ENCODE peak calls at places on chromosomes 1 and 21, in five cellular contexts. G, U, E, S and P are unnamed samples.

GRCh38 chr1:8456306-8456912 is 138.5 kb downstream of the SLC45A1 start:
- DNase-seq in G (no peak), U (peak), E (no peak), S (no peak), P (peak)

GRCh38 chr21:44632067-44632466 is 5.1 kb upstream of the KRTAP10-10 start:
- DNase-seq in G (no peak), U (no peak), E (no peak), S (no peak), P (no peak)

GRCh38 chr1:28815533-28815932 is 3.6 kb downstream of the OPRD1 start:
- DNase-seq in G (no peak), U (no peak), E (no peak), S (no peak), P (no peak)

GRCh38 chr1:6859415-6860343 is 74.4 kb downstream of the CAMTA1 start:
- DNase-seq in G (no peak), U (peak), E (no peak), S (no peak), P (peak)

GRCh38 chr1:18954270-18955071 is 2.0 kb downstream of the IFFO2 start:
- DNase-seq in G (no peak), U (peak), E (no peak), S (no peak), P (no peak)

GRCh38 chr1:26362331-26362730 is 8.4 kb upstream of the CRYBG2 start:
- DNase-seq in G (no peak), U (no peak), E (no peak), S (no peak), P (no peak)

GRCh38 chr1:67530071-67530470 is 99.9 kb upstream of the SERBP1 start:
- DNase-seq in G (no peak), U (no peak), E (no peak), S (no peak), P (no peak)

GRCh38 chr1:154841384-154841783 is 28.7 kb downstream of the KCNN3 start:
- DNase-seq in G (no peak), U (no peak), E (no peak), S (no peak), P (no peak)

GRCh38 chr1:200038987-200039848 is 11.7 kb downstream of the NR5A2 start:
- DNase-seq in G (peak), U (no peak), E (no peak), S (no peak), P (no peak)

GRCh38 chr1:228540161-228540917 is 53.2 kb downstream of the RNF187 start:
- DNase-seq in G (no peak), U (no peak), E (no peak), S (no peak), P (no peak)

GRCh38 chr21:46356494-46357334 is 32.8 kb downstream of the PCNT start:
- DNase-seq in G (no peak), U (no peak), E (no peak), S (no peak), P (no peak)

GRCh38 chr1:166197141-166197540 is 30.3 kb upstream of the FAM78B start:
- DNase-seq in G (no peak), U (peak), E (no peak), S (no peak), P (no peak)

GRCh38 chr1:43653339-43653738 is 3.4 kb downstream of the KDM4A start:
- DNase-seq in G (no peak), U (peak), E (no peak), S (no peak), P (peak)

GRCh38 chr1:54403377-54403776 is 2.8 kb downstream of the SSBP3 start:
- DNase-seq in G (no peak), U (no peak), E (no peak), S (no peak), P (no peak)

GRCh38 chr1:6359568-6360496 is 33.7 kb downstream of the ACOT7 start:
- DNase-seq in G (peak), U (peak), E (peak), S (no peak), P (peak)

GRCh38 chr1:232335261-232335660 is 294.7 kb downstream of the SIPA1L2 start:
- DNase-seq in G (no peak), U (no peak), E (no peak), S (no peak), P (no peak)

GRCh38 chr1:13543927-13544556 is 30.2 kb upstream of the LRRC38 start:
- DNase-seq in G (peak), U (no peak), E (peak), S (peak), P (no peak)

GRCh38 chr21:32807717-32808380 is 36.3 kb upstream of the PAXBP1 start:
- DNase-seq in G (no peak), U (peak), E (no peak), S (no peak), P (peak)

GRCh38 chr1:206760590-206760989 is 10.0 kb upstream of the IL19 start:
- DNase-seq in G (no peak), U (no peak), E (no peak), S (no peak), P (no peak)

GRCh38 chr1:27785763-27786162 is 12.7 kb downstream of the STX12 start:
- DNase-seq in G (no peak), U (peak), E (no peak), S (no peak), P (no peak)

GRCh38 chr1:36419569-36419968 is 21.9 kb upstream of the LSM10 start:
- DNase-seq in G (no peak), U (peak), E (no peak), S (no peak), P (peak)

GRCh38 chr1:204350857-204351573 is 8.7 kb downstream of the PLEKHA6 start:
- DNase-seq in G (peak), U (peak), E (peak), S (peak), P (peak)

GRCh38 chr1:183235503-183235902 is 49.4 kb downstream of the LAMC2 start:
- DNase-seq in G (no peak), U (no peak), E (no peak), S (no peak), P (no peak)

GRCh38 chr1:944341-945325 is 14.4 kb downstream of the NOC2L start:
- DNase-seq in G (no peak), U (peak), E (peak), S (no peak), P (peak)

GRCh38 chr1:220734571-220735326 is 13.4 kb upstream of the MTARC2 start:
- DNase-seq in G (no peak), U (peak), E (no peak), S (no peak), P (peak)

GRCh38 chr1:3107201-3107600 is 38.2 kb downstream of the PRDM16 start:
- DNase-seq in G (no peak), U (no peak), E (no peak), S (no peak), P (no peak)